ENCODE peak calls at places on chromosomes 2 and 18, in seven cellular contexts. D is aorta, V is fibroblast of lung, K is cardiac muscle cell, C is GM23248, T is neural progenitor cell, I is WERI-Rb-1. N is an unnamed sample.

GRCh38 chr18:44736664-44737063 is 56.0 kb downstream of the SETBP1 start:
- DNase-seq in D (no peak), V (no peak), K (peak; percentile 20), C (no peak), T (no peak), I (no peak), N (peak; percentile 75)

GRCh38 chr2:44100351-44100750 is 68.3 kb upstream of the PPM1B start:
- DNase-seq in D (peak; percentile 87), V (peak; percentile 99), K (peak; percentile 97), C (peak; percentile 96), T (no peak), I (peak; percentile 90), N (peak; percentile 7)

GRCh38 chr18:65788373-65788772 is 37.6 kb downstream of the CDH7 start:
- DNase-seq in D (no peak), V (no peak), K (no peak), C (no peak), T (peak; percentile 13), I (peak; percentile 61), N (no peak)

GRCh38 chr18:58335821-58336220 is 291.8 kb downstream of the NEDD4L start:
- DNase-seq in D (no peak), V (peak; percentile 25), K (no peak), C (no peak), T (no peak), I (no peak), N (no peak)

GRCh38 chr2:133777607-133778006 is 209.3 kb upstream of the NCKAP5 start:
- DNase-seq in D (no peak), V (peak; percentile 63), K (no peak), C (peak; percentile 27), T (no peak), I (no peak), N (peak; percentile 83)

GRCh38 chr2:234258562-234259141 is 208.2 kb downstream of the SPP2 start:
- DNase-seq in D (no peak), V (no peak), K (no peak), C (peak; percentile 86), T (no peak), I (no peak), N (peak; percentile 85)

GRCh38 chr2:8009010-8009597 is 672.8 kb upstream of the ID2 start:
- DNase-seq in D (peak; percentile 61), V (peak; percentile 16), K (peak; percentile 13), C (peak; percentile 72), T (no peak), I (no peak), N (peak; percentile 38)

GRCh38 chr2:234981197-234982095 is 29.6 kb downstream of the SH3BP4 start:
- DNase-seq in D (peak; percentile 89), V (peak; percentile 100), K (peak; percentile 99), C (peak; percentile 99), T (peak; percentile 77), I (no peak), N (peak; percentile 88)

GRCh38 chr2:181738074-181738473 is 57.8 kb upstream of the NEUROD1 start:
- DNase-seq in D (no peak), V (no peak), K (peak; percentile 6), C (peak; percentile 20), T (peak; percentile 18), I (no peak), N (peak; percentile 16)

GRCh38 chr2:128782411-128783192 is 463.9 kb upstream of the HS6ST1 start:
- DNase-seq in D (no peak), V (no peak), K (no peak), C (no peak), T (no peak), I (no peak), N (no peak)

GRCh38 chr18:10892801-10893595 is 256.4 kb downstream of the PIEZO2 start:
- DNase-seq in D (no peak), V (no peak), K (peak; percentile 46), C (peak; percentile 25), T (no peak), I (no peak), N (no peak)

GRCh38 chr18:44126598-44126997 is 554.1 kb upstream of the SETBP1 start:
- DNase-seq in D (no peak), V (no peak), K (no peak), C (no peak), T (no peak), I (no peak), N (no peak)

GRCh38 chr2:190640124-190640523 is 8.8 kb upstream of the NAB1 start:
- DNase-seq in D (no peak), V (no peak), K (peak; percentile 57), C (no peak), T (no peak), I (no peak), N (no peak)

GRCh38 chr18:23356915-23357421 is 96.1 kb upstream of the RIOK3 start:
- DNase-seq in D (no peak), V (peak; percentile 93), K (peak; percentile 82), C (peak; percentile 54), T (no peak), I (no peak), N (peak; percentile 17)

GRCh38 chr2:80467262-80467811 is 162.8 kb upstream of the LRRTM1 start:
- DNase-seq in D (no peak), V (no peak), K (no peak), C (no peak), T (no peak), I (no peak), N (no peak)

GRCh38 chr2:217980036-217980435 is 22.8 kb downstream of the TNS1 start:
- DNase-seq in D (peak; percentile 72), V (no peak), K (no peak), C (peak; percentile 78), T (no peak), I (no peak), N (no peak)
- H3K4me3 ChIP-seq in D (no peak overlapping the region), V (no peak overlapping the region), K (no peak overlapping the region), C (no peak overlapping the region), T (no peak overlapping the region), I (no peak overlapping the region), N (no peak overlapping the region)

GRCh38 chr2:95272299-95272751 is 1.9 kb upstream of the PROM2 start:
- DNase-seq in D (no peak), V (no peak), K (no peak), C (no peak), T (no peak), I (no peak), N (no peak)
- H3K36me3 ChIP-seq in D (no peaks in the 10 kb centered on the region), V (no peaks in the 10 kb centered on the region), K (no peaks in the 10 kb centered on the region), C (no peaks in the 10 kb centered on the region), T (no peaks in the 10 kb centered on the region), I (no peaks in the 10 kb centered on the region), N (peaks cover 3% of the 10 kb centered on the region)

GRCh38 chr2:232418056-232418455 is 11.4 kb downstream of the ALPG start:
- DNase-seq in D (no peak), V (no peak), K (no peak), C (no peak), T (no peak), I (no peak), N (no peak)
- H3K4me3 ChIP-seq in D (no peak overlapping the region), V (no peak overlapping the region), K (no peak overlapping the region), C (no peak overlapping the region), T (no peak overlapping the region), I (no peak overlapping the region), N (no peak overlapping the region)

GRCh38 chr2:237759176-237759575 is 39.4 kb upstream of the RBM44 start:
- DNase-seq in D (no peak), V (no peak), K (no peak), C (no peak), T (no peak), I (peak; percentile 79), N (no peak)

GRCh38 chr2:237754849-237755248 is 43.7 kb upstream of the RBM44 start:
- DNase-seq in D (no peak), V (no peak), K (no peak), C (no peak), T (no peak), I (no peak), N (no peak)

GRCh38 chr2:237758165-237758564 is 40.4 kb upstream of the RBM44 start:
- DNase-seq in D (no peak), V (no peak), K (no peak), C (no peak), T (no peak), I (no peak), N (no peak)

GRCh38 chr2:237760506-237761502 is 37.8 kb upstream of the RBM44 start:
- DNase-seq in D (no peak), V (peak; percentile 45), K (no peak), C (peak; percentile 32), T (no peak), I (no peak), N (no peak)

GRCh38 chr2:237757616-237758015 is 41.0 kb upstream of the RBM44 start:
- DNase-seq in D (no peak), V (no peak), K (no peak), C (no peak), T (no peak), I (no peak), N (no peak)
- H3K36me3 ChIP-seq in D (peaks cover 21% of the 10 kb centered on the region), V (peaks cover 14% of the 10 kb centered on the region), K (peaks cover 26% of the 10 kb centered on the region), C (peaks cover 51% of the 10 kb centered on the region), T (no peaks in the 10 kb centered on the region), I (peaks cover 11% of the 10 kb centered on the region), N (peaks cover 31% of the 10 kb centered on the region)

GRCh38 chr2:212536385-212537310 is 2.0 kb downstream of the ERBB4 start:
- DNase-seq in D (no peak), V (no peak), K (no peak), C (peak; percentile 27), T (peak; percentile 88), I (peak; percentile 12), N (no peak)
- H3K4me3 ChIP-seq in D (peak overlapping the region; percentile 98), V (peak overlapping the region; percentile 34), K (peak overlapping the region; percentile 96), C (peak overlapping the region; percentile 76), T (peak overlapping the region; percentile 77), I (peak overlapping the region; percentile 84), N (peak overlapping the region; percentile 48)

GRCh38 chr2:241248897-241249296 is 60.4 kb downstream of the ANO7 start:
- DNase-seq in D (no peak), V (peak; percentile 12), K (no peak), C (peak; percentile 33), T (no peak), I (no peak), N (no peak)
- H3K36me3 ChIP-seq in D (peaks cover 50% of the 10 kb centered on the region), V (peaks cover 49% of the 10 kb centered on the region), K (peaks cover 91% of the 10 kb centered on the region), C (peaks cover 89% of the 10 kb centered on the region), T (no peaks in the 10 kb centered on the region), I (peaks cover 99% of the 10 kb centered on the region), N (peaks cover 45% of the 10 kb centered on the region)

GRCh38 chr18:9771261-9771976 is 63.3 kb downstream of the RAB31 start:
- DNase-seq in D (peak; percentile 91), V (peak; percentile 62), K (peak; percentile 76), C (peak; percentile 88), T (peak; percentile 85), I (peak; percentile 84), N (peak; percentile 58)
- H3K4me3 ChIP-seq in D (no peak overlapping the region), V (no peak overlapping the region), K (no peak overlapping the region), C (no peak overlapping the region), T (no peak overlapping the region), I (no peak overlapping the region), N (no peak overlapping the region)